ENCODE peak calls at places on chromosomes 7 and 10, in four cellular contexts. One of them, this sample, is unnamed.

GRCh38 chr7:139548302-139549028 is 25.0 kb downstream of the CLEC2L start:
- DNase-seq in cardiac muscle cell: no peak
- DNase-seq in AG04449: no peak
- DNase-seq in astrocyte of the spinal cord: no peak
- DNase-seq in this sample: no peak

GRCh38 chr7:41825927-41826480 is 123.1 kb upstream of the INHBA start:
- DNase-seq in cardiac muscle cell: peak
- DNase-seq in AG04449: no peak
- DNase-seq in astrocyte of the spinal cord: peak
- DNase-seq in this sample: no peak

GRCh38 chr10:124049484-124049883 is 43.9 kb downstream of the CHST15 start:
- DNase-seq in AG04449: no peak
- DNase-seq in cardiac muscle cell: no peak
- DNase-seq in astrocyte of the spinal cord: peak
- DNase-seq in this sample: no peak

GRCh38 chr7:99778880-99779279 is 5.1 kb downstream of the CYP3A4 start:
- DNase-seq in astrocyte of the spinal cord: no peak
- DNase-seq in AG04449: no peak
- DNase-seq in cardiac muscle cell: no peak
- DNase-seq in this sample: no peak

GRCh38 chr7:134024729-134025128 is 102.4 kb upstream of the LRGUK start:
- DNase-seq in astrocyte of the spinal cord: no peak
- DNase-seq in AG04449: no peak
- DNase-seq in cardiac muscle cell: no peak
- DNase-seq in this sample: no peak

GRCh38 chr10:74671716-74672115 is 154.7 kb upstream of the KAT6B start:
- DNase-seq in AG04449: no peak
- DNase-seq in cardiac muscle cell: no peak
- DNase-seq in astrocyte of the spinal cord: no peak
- DNase-seq in this sample: no peak

GRCh38 chr7:50393076-50393475 is 57.1 kb downstream of the FIGNL1 start:
- DNase-seq in astrocyte of the spinal cord: no peak
- DNase-seq in AG04449: no peak
- DNase-seq in cardiac muscle cell: no peak
- DNase-seq in this sample: no peak

GRCh38 chr7:131586259-131586658 is 29.8 kb upstream of the PODXL start:
- DNase-seq in cardiac muscle cell: peak
- DNase-seq in astrocyte of the spinal cord: no peak
- DNase-seq in AG04449: no peak
- DNase-seq in this sample: no peak

GRCh38 chr7:139169816-139170215 is 60.3 kb upstream of the ZC3HAV1 start:
- DNase-seq in astrocyte of the spinal cord: no peak
- DNase-seq in cardiac muscle cell: no peak
- DNase-seq in AG04449: no peak
- DNase-seq in this sample: no peak

GRCh38 chr10:74164641-74165529 is 13.9 kb downstream of the ADK start:
- DNase-seq in astrocyte of the spinal cord: peak
- DNase-seq in cardiac muscle cell: no peak
- DNase-seq in AG04449: no peak
- DNase-seq in this sample: no peak

GRCh38 chr7:81846398-81846797 is 76.6 kb upstream of the HGF start:
- DNase-seq in astrocyte of the spinal cord: peak
- DNase-seq in cardiac muscle cell: no peak
- DNase-seq in AG04449: no peak
- DNase-seq in this sample: no peak

GRCh38 chr7:131219277-131220041 is 108.2 kb upstream of the MKLN1 start:
- DNase-seq in astrocyte of the spinal cord: no peak
- DNase-seq in cardiac muscle cell: no peak
- DNase-seq in AG04449: no peak
- DNase-seq in this sample: no peak

GRCh38 chr7:7354674-7355073 is 172.3 kb downstream of the C1GALT1 start:
- DNase-seq in cardiac muscle cell: no peak
- DNase-seq in astrocyte of the spinal cord: no peak
- DNase-seq in AG04449: no peak
- DNase-seq in this sample: no peak

GRCh38 chr7:5452937-5453540 is 29.4 kb upstream of the TNRC18 start:
- DNase-seq in cardiac muscle cell: no peak
- DNase-seq in astrocyte of the spinal cord: peak
- DNase-seq in AG04449: no peak
- DNase-seq in this sample: peak

GRCh38 chr7:101688183-101688831 is 59.2 kb upstream of the MYL10 start:
- DNase-seq in astrocyte of the spinal cord: peak
- DNase-seq in AG04449: no peak
- DNase-seq in cardiac muscle cell: peak
- DNase-seq in this sample: no peak

GRCh38 chr7:123538189-123538714 is 3.9 kb upstream of the IQUB start:
- DNase-seq in AG04449: peak
- DNase-seq in cardiac muscle cell: no peak
- DNase-seq in astrocyte of the spinal cord: peak
- DNase-seq in this sample: no peak

GRCh38 chr10:14474656-14475055 is 143.9 kb upstream of the FRMD4A start:
- DNase-seq in cardiac muscle cell: no peak
- DNase-seq in AG04449: no peak
- DNase-seq in astrocyte of the spinal cord: peak
- DNase-seq in this sample: no peak

GRCh38 chr10:21751341-21752310 is 217.6 kb downstream of the MLLT10 start:
- DNase-seq in astrocyte of the spinal cord: no peak
- DNase-seq in cardiac muscle cell: no peak
- DNase-seq in AG04449: no peak
- DNase-seq in this sample: no peak

GRCh38 chr7:133040617-133041016 is 41.3 kb downstream of the CHCHD3 start:
- DNase-seq in cardiac muscle cell: no peak
- DNase-seq in astrocyte of the spinal cord: no peak
- DNase-seq in AG04449: no peak
- DNase-seq in this sample: no peak

GRCh38 chr7:143225047-143225446 is 3.2 kb downstream of the TAS2R40 start:
- DNase-seq in astrocyte of the spinal cord: no peak
- DNase-seq in AG04449: no peak
- DNase-seq in cardiac muscle cell: no peak
- DNase-seq in this sample: no peak

GRCh38 chr10:75994332-75995040 is 563.1 kb downstream of the LRMDA start:
- DNase-seq in cardiac muscle cell: no peak
- DNase-seq in AG04449: no peak
- DNase-seq in astrocyte of the spinal cord: no peak
- DNase-seq in this sample: no peak

GRCh38 chr7:139587535-139587934 is 64.0 kb downstream of the CLEC2L start:
- DNase-seq in astrocyte of the spinal cord: no peak
- DNase-seq in cardiac muscle cell: no peak
- DNase-seq in AG04449: no peak
- DNase-seq in this sample: no peak

DNA sequence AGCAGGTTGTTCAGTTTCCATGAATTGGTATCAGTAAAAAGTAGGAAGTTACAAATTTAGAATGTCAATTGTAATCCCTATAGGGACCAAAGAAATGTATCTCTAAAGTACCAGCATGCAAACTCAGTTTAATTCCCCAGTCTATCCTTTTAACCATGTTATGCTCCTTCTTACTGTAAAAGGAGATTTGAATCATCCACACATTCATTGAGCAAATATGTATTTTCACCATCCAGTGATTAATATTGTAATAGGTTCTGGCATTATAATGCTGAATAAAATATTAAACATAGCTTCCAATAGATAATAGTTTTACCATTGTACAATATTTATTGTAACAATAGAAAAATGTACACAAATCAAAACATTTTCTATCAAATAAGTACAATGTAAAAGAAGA is 228.2 kb upstream of the SEMA3A start:
- DNase-seq in cardiac muscle cell: no peak
- DNase-seq in AG04449: peak
- DNase-seq in astrocyte of the spinal cord: no peak
- DNase-seq in this sample: no peak
- TF ChIP-seq CTCF in cardiac muscle cell: no peak
- TF ChIP-seq CTCF in AG04449: no peak
- TF ChIP-seq CTCF in astrocyte of the spinal cord: no peak
- TF ChIP-seq CTCF in this sample: no peak

GRCh38 chr7:25982684-25983083 is 169.3 kb upstream of the NFE2L3 start:
- DNase-seq in astrocyte of the spinal cord: no peak
- DNase-seq in cardiac muscle cell: no peak
- DNase-seq in AG04449: no peak
- DNase-seq in this sample: no peak
- H3K4me3 ChIP-seq in astrocyte of the spinal cord: no peak
- H3K4me3 ChIP-seq in cardiac muscle cell: no peak
- H3K4me3 ChIP-seq in AG04449: no peak
- H3K4me3 ChIP-seq in this sample: no peak

GRCh38 chr7:124765401-124766352 is at the start of gene GPR37:
- DNase-seq in cardiac muscle cell: peak
- DNase-seq in astrocyte of the spinal cord: peak
- DNase-seq in AG04449: no peak
- DNase-seq in this sample: no peak
- TF ChIP-seq CTCF in cardiac muscle cell: no peak
- TF ChIP-seq CTCF in astrocyte of the spinal cord: peak
- TF ChIP-seq CTCF in AG04449: peak
- TF ChIP-seq CTCF in this sample: no peak

GRCh38 chr10:103667390-103667789 is 173.9 kb downstream of the NEURL1 start:
- DNase-seq in cardiac muscle cell: no peak
- DNase-seq in AG04449: no peak
- DNase-seq in astrocyte of the spinal cord: no peak
- DNase-seq in this sample: no peak

GRCh38 chr10:103666109-103666508 is 172.6 kb downstream of the NEURL1 start:
- DNase-seq in cardiac muscle cell: no peak
- DNase-seq in AG04449: no peak
- DNase-seq in astrocyte of the spinal cord: no peak
- DNase-seq in this sample: no peak

GRCh38 chr10:103665439-103665838 is 171.9 kb downstream of the NEURL1 start:
- DNase-seq in cardiac muscle cell: no peak
- DNase-seq in AG04449: no peak
- DNase-seq in astrocyte of the spinal cord: no peak
- DNase-seq in this sample: no peak

GRCh38 chr10:103668351-103669242 is 175.1 kb downstream of the NEURL1 start:
- DNase-seq in AG04449: no peak
- DNase-seq in cardiac muscle cell: no peak
- DNase-seq in astrocyte of the spinal cord: peak
- DNase-seq in this sample: no peak

DNA sequence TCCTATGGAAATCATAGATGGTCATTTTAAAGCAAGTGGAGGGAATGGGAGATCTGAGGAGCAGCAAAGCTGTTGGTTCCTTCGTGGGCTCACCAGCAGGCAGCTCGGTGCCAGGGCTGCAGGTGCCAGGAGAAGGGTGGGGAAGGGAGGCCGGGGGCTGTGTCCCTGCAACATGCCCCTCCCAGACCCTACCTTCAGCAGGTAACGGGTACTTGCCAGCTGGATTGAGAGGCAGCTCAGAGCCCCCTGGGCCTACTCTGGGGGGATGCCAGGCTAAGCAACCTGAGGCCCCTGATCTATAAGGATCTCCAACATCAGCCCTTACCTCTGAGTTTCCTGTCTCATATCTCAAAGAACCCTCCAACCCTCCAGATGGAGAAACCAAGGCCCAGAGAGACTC is 173.2 kb downstream of the NEURL1 start:
- DNase-seq in AG04449: no peak
- DNase-seq in cardiac muscle cell: no peak
- DNase-seq in astrocyte of the spinal cord: no peak
- DNase-seq in this sample: no peak
- H3K4me3 ChIP-seq in AG04449: no peak
- H3K4me3 ChIP-seq in cardiac muscle cell: no peak
- H3K4me3 ChIP-seq in astrocyte of the spinal cord: no peak
- H3K4me3 ChIP-seq in this sample: no peak

GRCh38 chr7:121303422-121304171 is 25.2 kb upstream of the WNT16 start:
- DNase-seq in AG04449: no peak
- DNase-seq in cardiac muscle cell: no peak
- DNase-seq in astrocyte of the spinal cord: no peak
- DNase-seq in this sample: no peak
- TF ChIP-seq CTCF in AG04449: no peak
- TF ChIP-seq CTCF in cardiac muscle cell: no peak
- TF ChIP-seq CTCF in astrocyte of the spinal cord: no peak
- TF ChIP-seq CTCF in this sample: no peak

DNA sequence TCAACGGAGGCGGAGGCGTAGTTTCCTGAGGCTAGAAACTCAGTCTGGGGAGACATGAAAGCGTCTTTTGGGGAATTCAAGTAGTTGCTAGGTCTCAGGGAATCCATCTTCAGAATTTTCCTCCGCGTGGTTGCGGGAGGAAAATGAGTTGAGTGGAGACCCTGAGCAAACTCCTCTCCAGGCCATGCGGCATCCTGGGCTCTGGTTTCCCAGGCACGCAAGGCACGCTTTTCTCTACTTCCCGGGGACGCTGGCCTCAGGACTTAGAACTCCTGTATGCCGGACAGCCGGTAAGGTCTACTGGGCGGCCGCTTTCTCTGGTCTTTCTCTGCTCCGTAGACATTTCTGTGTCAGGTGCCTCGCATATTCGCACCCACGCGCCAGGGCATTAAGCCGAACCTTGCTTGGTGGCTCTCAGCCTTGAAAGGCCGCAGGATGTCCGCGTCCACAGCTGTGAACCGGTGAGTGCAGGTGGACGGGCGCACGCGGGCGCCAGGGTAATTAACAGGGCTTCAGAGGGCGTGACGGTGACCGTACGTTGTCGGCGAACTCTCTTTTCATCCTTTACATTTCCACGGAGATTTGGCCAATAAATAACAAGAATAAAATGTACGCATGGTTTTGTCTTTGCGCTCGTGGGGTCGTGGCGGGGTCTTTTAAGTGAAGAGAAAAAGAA is 1.0 kb upstream of the RBM20 start:
- DNase-seq in AG04449: no peak
- DNase-seq in cardiac muscle cell: peak
- DNase-seq in astrocyte of the spinal cord: no peak
- DNase-seq in this sample: no peak
- H3K4me3 ChIP-seq in AG04449: peak
- H3K4me3 ChIP-seq in cardiac muscle cell: peak
- H3K4me3 ChIP-seq in astrocyte of the spinal cord: peak
- H3K4me3 ChIP-seq in this sample: peak

This sample was measured in retinal pigment epithelial cell.